ENCODE peak calls at places on chromosomes 5 and 9, in seven cellular contexts. One of them, this sample, is unnamed.

GRCh38 chr5:75275736-75276135 is 39.1 kb upstream of the ANKRD31 start:
- DNase-seq in BJ: no peak
- DNase-seq in Right ventricle myocardium superior: no peak
- DNase-seq in Kasumi-1: no peak
- DNase-seq in psoas muscle: no peak
- DNase-seq in GM03348: no peak
- DNase-seq in omental fat pad: no peak
- DNase-seq in this sample: no peak

GRCh38 chr5:178238313-178238635 is 5.7 kb upstream of the PHYKPL start:
- DNase-seq in BJ: no peak
- DNase-seq in psoas muscle: no peak
- DNase-seq in omental fat pad: no peak
- DNase-seq in Right ventricle myocardium superior: no peak
- DNase-seq in Kasumi-1: no peak
- DNase-seq in GM03348: no peak
- DNase-seq in this sample: no peak

GRCh38 chr9:122051401-122052346 is 41.4 kb downstream of the TTLL11 start:
- DNase-seq in BJ: no peak
- DNase-seq in Kasumi-1: no peak
- DNase-seq in Right ventricle myocardium superior: no peak
- DNase-seq in omental fat pad: no peak
- DNase-seq in GM03348: peak; percentile 54
- DNase-seq in psoas muscle: no peak
- DNase-seq in this sample: no peak

GRCh38 chr5:58444805-58445204 is 15.1 kb downstream of the PLK2 start:
- DNase-seq in GM03348: no peak
- DNase-seq in Right ventricle myocardium superior: no peak
- DNase-seq in omental fat pad: no peak
- DNase-seq in Kasumi-1: no peak
- DNase-seq in BJ: no peak
- DNase-seq in psoas muscle: no peak
- DNase-seq in this sample: no peak

GRCh38 chr9:125638646-125639045 is 68.4 kb downstream of the MAPKAP1 start:
- DNase-seq in psoas muscle: no peak
- DNase-seq in BJ: no peak
- DNase-seq in Right ventricle myocardium superior: no peak
- DNase-seq in GM03348: no peak
- DNase-seq in Kasumi-1: no peak
- DNase-seq in omental fat pad: no peak
- DNase-seq in this sample: no peak

GRCh38 chr5:96257904-96258303 is 175.1 kb downstream of the PCSK1 start:
- DNase-seq in Kasumi-1: no peak
- DNase-seq in Right ventricle myocardium superior: no peak
- DNase-seq in omental fat pad: no peak
- DNase-seq in psoas muscle: no peak
- DNase-seq in GM03348: no peak
- DNase-seq in BJ: no peak
- DNase-seq in this sample: no peak

GRCh38 chr5:143600396-143601075 is 197.1 kb upstream of the NR3C1 start:
- DNase-seq in BJ: no peak
- DNase-seq in Right ventricle myocardium superior: peak; percentile 38
- DNase-seq in GM03348: peak; percentile 40
- DNase-seq in Kasumi-1: peak; percentile 31
- DNase-seq in psoas muscle: no peak
- DNase-seq in omental fat pad: no peak
- DNase-seq in this sample: no peak

GRCh38 chr9:138112791-138113600 is 235.4 kb downstream of the CACNA1B start:
- DNase-seq in GM03348: no peak
- DNase-seq in omental fat pad: no peak
- DNase-seq in BJ: no peak
- DNase-seq in psoas muscle: no peak
- DNase-seq in Right ventricle myocardium superior: no peak
- DNase-seq in Kasumi-1: no peak
- DNase-seq in this sample: no peak

GRCh38 chr5:172797800-172798199 is 26.8 kb upstream of the DUSP1 start:
- DNase-seq in omental fat pad: no peak
- DNase-seq in Kasumi-1: no peak
- DNase-seq in BJ: no peak
- DNase-seq in Right ventricle myocardium superior: no peak
- DNase-seq in GM03348: no peak
- DNase-seq in psoas muscle: no peak
- DNase-seq in this sample: no peak

This sample was measured in lung.